ENCODE peak calls at places on chromosomes 7 and 10, in five cellular contexts. S is DMS153, D is A172, Z is GDM1, E is heart right ventricle. H is an unnamed sample.

GRCh38 chr7:97027427-97028234 is 3.0 kb upstream of the DLX5 start:
- DNase-seq in S (peak), D (peak), Z (peak), E (peak), H (peak)

GRCh38 chr10:49601857-49602256 is 8.3 kb upstream of the SLC18A3 start:
- DNase-seq in S (no peak), D (peak), Z (no peak), E (no peak), H (no peak)

GRCh38 chr10:2966134-2966533 is 101.2 kb upstream of the PFKP start:
- DNase-seq in S (no peak), D (no peak), Z (no peak), E (no peak), H (no peak)

GRCh38 chr7:50197547-50197946 is 104.5 kb upstream of the ZPBP start:
- DNase-seq in S (no peak), D (peak), Z (no peak), E (no peak), H (peak)

GRCh38 chr7:138239244-138239643 is 163.0 kb downstream of the AKR1D1 start:
- DNase-seq in S (no peak), D (peak), Z (no peak), E (no peak), H (no peak)

GRCh38 chr7:120407015-120407414 is 134.0 kb downstream of the KCND2 start:
- DNase-seq in S (no peak), D (peak), Z (no peak), E (no peak), H (no peak)

GRCh38 chr7:67659066-67659465 is 662.4 kb downstream of the TYW1 start:
- DNase-seq in S (no peak), D (no peak), Z (no peak), E (no peak), H (no peak)

GRCh38 chr10:15651175-15651574 is 68.5 kb downstream of the ITGA8 start:
- DNase-seq in S (no peak), D (no peak), Z (no peak), E (no peak), H (no peak)

GRCh38 chr7:112084506-112084905 is 121.7 kb downstream of the DOCK4 start:
- DNase-seq in S (no peak), D (no peak), Z (no peak), E (no peak), H (no peak)

GRCh38 chr7:55784151-55784550 is 78.4 kb downstream of the SEPTIN14 start:
- DNase-seq in S (no peak), D (no peak), Z (no peak), E (no peak), H (no peak)

GRCh38 chr7:122148081-122148480 is 4.0 kb upstream of the AASS start:
- DNase-seq in S (no peak), D (no peak), Z (no peak), E (no peak), H (no peak)

GRCh38 chr7:136857573-136857972 is 10.9 kb upstream of the CHRM2 start:
- DNase-seq in S (no peak), D (peak), Z (no peak), E (no peak), H (no peak)

GRCh38 chr10:107280293-107280692 is 115.8 kb upstream of the SORCS1 start:
- DNase-seq in S (no peak), D (no peak), Z (no peak), E (no peak), H (no peak)

GRCh38 chr7:28984631-28985030 is 26.5 kb upstream of the TRIL start:
- DNase-seq in S (no peak), D (peak), Z (peak), E (peak), H (no peak)

GRCh38 chr10:128078136-128078969 is 47.9 kb downstream of the MKI67 start:
- DNase-seq in S (no peak), D (peak), Z (no peak), E (no peak), H (peak)

GRCh38 chr10:133324198-133324792 is 12.4 kb downstream of the CALY start:
- DNase-seq in S (peak), D (peak), Z (no peak), E (peak), H (peak)

GRCh38 chr10:58963723-58964124 is 212.7 kb upstream of the PHYHIPL start:
- DNase-seq in S (no peak), D (no peak), Z (no peak), E (no peak), H (peak)

GRCh38 chr10:123287594-123288247 is 133.5 kb downstream of the BUB3 start:
- DNase-seq in S (no peak), D (peak), Z (no peak), E (no peak), H (no peak)

H was measured in HepG2.